ENCODE peak calls at places on chromosome 15, in ten cellular contexts. U, M, X, H, J, I, T, W, F and S are unnamed samples.

GRCh38 chr15:43330780-43331086 is 360 bp upstream of the LCMT2 start:
- DNase-seq in U (no peak), M (no peak), X (no peak), H (no peak), J (no peak), I (no peak), T (no peak), W (no peak), F (no peak), S (no peak)

GRCh38 chr15:84611631-84612030 is 10.8 kb downstream of the ZSCAN2 start:
- DNase-seq in U (no peak), M (no peak), X (peak; percentile 37), H (no peak), J (no peak), I (no peak), T (no peak), W (no peak), F (no peak), S (no peak)

GRCh38 chr15:51240066-51240465 is 98.3 kb downstream of the CYP19A1 start:
- DNase-seq in U (no peak), M (no peak), X (no peak), H (no peak), J (no peak), I (no peak), T (no peak), W (no peak), F (no peak), S (no peak)

GRCh38 chr15:40072216-40072990 is 33.4 kb upstream of the SRP14 start:
- DNase-seq in U (no peak), M (no peak), X (no peak), H (no peak), J (no peak), I (no peak), T (peak; percentile 52), W (no peak), F (no peak), S (no peak)

GRCh38 chr15:31554261-31554660 is 227.6 kb downstream of the KLF13 start:
- DNase-seq in U (no peak), M (no peak), X (peak; percentile 24), H (no peak), J (no peak), I (no peak), T (no peak), W (peak; percentile 64), F (no peak), S (no peak)

GRCh38 chr15:43955140-43955539 is 128.3 kb downstream of the WDR76 start:
- DNase-seq in U (no peak), M (no peak), X (no peak), H (no peak), J (no peak), I (no peak), T (no peak), W (no peak), F (no peak), S (no peak)

GRCh38 chr15:24772709-24773373 is 97.3 kb downstream of the NPAP1 start:
- DNase-seq in U (peak; percentile 87), M (no peak), X (peak; percentile 87), H (peak; percentile 84), J (peak; percentile 19), I (peak; percentile 42), T (peak; percentile 83), W (peak; percentile 78), F (peak; percentile 78), S (peak; percentile 22)

GRCh38 chr15:93562752-93563151 is 473.7 kb upstream of the RGMA start:
- DNase-seq in U (no peak), M (no peak), X (no peak), H (no peak), J (no peak), I (no peak), T (no peak), W (no peak), F (no peak), S (no peak)

GRCh38 chr15:70906842-70907241 is 14.2 kb downstream of the LRRC49 start:
- DNase-seq in U (no peak), M (no peak), X (peak; percentile 57), H (no peak), J (no peak), I (no peak), T (no peak), W (no peak), F (no peak), S (no peak)

GRCh38 chr15:63736287-63736686 is 97.5 kb downstream of the HERC1 start:
- DNase-seq in U (no peak), M (no peak), X (no peak), H (no peak), J (no peak), I (no peak), T (no peak), W (no peak), F (no peak), S (no peak)

GRCh38 chr15:67548862-67549651 is 6.6 kb downstream of the MAP2K5 start:
- DNase-seq in U (peak; percentile 24), M (peak; percentile 14), X (no peak), H (no peak), J (no peak), I (no peak), T (no peak), W (no peak), F (no peak), S (no peak)

GRCh38 chr15:89587955-89588354 is 12.7 kb downstream of the TICRR start:
- DNase-seq in U (peak; percentile 33), M (no peak), X (peak; percentile 71), H (no peak), J (no peak), I (no peak), T (no peak), W (no peak), F (no peak), S (no peak)

GRCh38 chr15:88166330-88166993 is 90.1 kb downstream of the NTRK3 start:
- DNase-seq in U (peak; percentile 0), M (peak; percentile 28), X (peak; percentile 1), H (peak; percentile 35), J (no peak), I (no peak), T (peak; percentile 66), W (no peak), F (no peak), S (no peak)

GRCh38 chr15:78766041-78766440 is 45.2 kb downstream of the ADAMTS7 start:
- DNase-seq in U (no peak), M (no peak), X (no peak), H (no peak), J (no peak), I (no peak), T (no peak), W (no peak), F (no peak), S (no peak)

GRCh38 chr15:88448991-88449461 is 18.2 kb downstream of the MRPL46 start:
- DNase-seq in U (no peak), M (no peak), X (no peak), H (no peak), J (no peak), I (no peak), T (no peak), W (no peak), F (no peak), S (no peak)

GRCh38 chr15:50493625-50494024 is 52.8 kb downstream of the USP50 start:
- DNase-seq in U (no peak), M (no peak), X (no peak), H (no peak), J (no peak), I (no peak), T (no peak), W (no peak), F (no peak), S (no peak)

GRCh38 chr15:74630284-74631086 is 14.8 kb downstream of the CLK3 start:
- DNase-seq in U (no peak), M (no peak), X (no peak), H (no peak), J (no peak), I (no peak), T (no peak), W (no peak), F (no peak), S (no peak)

GRCh38 chr15:40859206-40859851 is 14.7 kb downstream of the RHOV start:
- DNase-seq in U (peak; percentile 75), M (peak; percentile 41), X (peak; percentile 75), H (peak; percentile 94), J (peak; percentile 69), I (peak; percentile 84), T (peak; percentile 89), W (peak; percentile 73), F (peak; percentile 77), S (peak; percentile 68)

GRCh38 chr15:66650433-66650832 is 51.6 kb upstream of the SMAD6 start:
- DNase-seq in U (peak; percentile 63), M (no peak), X (no peak), H (no peak), J (no peak), I (no peak), T (no peak), W (peak; percentile 86), F (no peak), S (no peak)

GRCh38 chr15:62594017-62594416 is 428.9 kb upstream of the C2CD4B start:
- DNase-seq in U (peak; percentile 50), M (no peak), X (no peak), H (no peak), J (no peak), I (no peak), T (no peak), W (no peak), F (no peak), S (no peak)

GRCh38 chr15:89444855-89445254 is 51.5 kb downstream of the RHCG start:
- DNase-seq in U (no peak), M (no peak), X (no peak), H (no peak), J (no peak), I (no peak), T (no peak), W (no peak), F (no peak), S (no peak)

GRCh38 chr15:25728816-25729215 is 134.3 kb downstream of the ATP10A start:
- DNase-seq in U (no peak), M (no peak), X (no peak), H (no peak), J (no peak), I (no peak), T (no peak), W (no peak), F (no peak), S (no peak)

GRCh38 chr15:81386947-81387346 is 12.9 kb upstream of the TMC3 start:
- DNase-seq in U (peak; percentile 80), M (no peak), X (peak; percentile 39), H (no peak), J (no peak), I (no peak), T (no peak), W (no peak), F (no peak), S (no peak)

GRCh38 chr15:66251790-66252355 is 1.7 kb downstream of the MEGF11 start:
- DNase-seq in U (no peak), M (no peak), X (no peak), H (no peak), J (no peak), I (no peak), T (peak; percentile 30), W (no peak), F (no peak), S (no peak)

GRCh38 chr15:67096536-67097294 is 31.3 kb downstream of the SMAD3 start:
- DNase-seq in U (peak; percentile 62), M (no peak), X (peak; percentile 76), H (no peak), J (no peak), I (no peak), T (no peak), W (no peak), F (no peak), S (no peak)

GRCh38 chr15:89002830-89003229 is 85.4 kb upstream of the ABHD2 start:
- DNase-seq in U (no peak), M (no peak), X (no peak), H (no peak), J (no peak), I (no peak), T (no peak), W (no peak), F (no peak), S (no peak)

GRCh38 chr15:98740963-98741362 is 92.6 kb downstream of the IGF1R start:
- DNase-seq in U (no peak), M (no peak), X (no peak), H (no peak), J (no peak), I (no peak), T (no peak), W (no peak), F (no peak), S (no peak)

GRCh38 chr15:88788816-88789215 is 14.4 kb upstream of the ACAN start:
- DNase-seq in U (no peak), M (no peak), X (no peak), H (no peak), J (no peak), I (no peak), T (no peak), W (no peak), F (no peak), S (no peak)